ENCODE peak calls at places on chromosomes 12 and 14, in five cellular contexts. F, G, P, V and Q are unnamed samples.

GRCh38 chr14:50860478-50861086 is 11.3 kb upstream of the ABHD12B start:
- DNase-seq in F (peak; percentile 77), P (peak; percentile 95), V (peak; percentile 80), G (peak; percentile 87), Q (peak; percentile 76)

GRCh38 chr12:116674643-116675183 is 63.2 kb downstream of the SPRING1 start:
- DNase-seq in G (no peak), F (peak; percentile 64), V (no peak), P (no peak), Q (no peak)

GRCh38 chr12:57939291-57939690 is 2.1 kb upstream of the ATP23 start:
- DNase-seq in F (peak; percentile 22), G (peak; percentile 8), V (no peak), P (no peak), Q (no peak)

GRCh38 chr14:34794217-34794616 is 79.8 kb upstream of the CFL2 start:
- DNase-seq in P (no peak), V (no peak), G (peak; percentile 22), F (peak; percentile 29), Q (no peak)

GRCh38 chr14:36751116-36751515 is 89.5 kb downstream of the PAX9 start:
- DNase-seq in F (no peak), G (no peak), V (no peak), P (peak; percentile 60), Q (no peak)

GRCh38 chr12:100020370-100020769 is 35.6 kb upstream of the ANKS1B start:
- DNase-seq in G (no peak), F (peak; percentile 62), P (peak; percentile 16), V (no peak), Q (no peak)

GRCh38 chr12:52032431-52032796 is 18.8 kb upstream of the NR4A1 start:
- DNase-seq in G (peak; percentile 86), P (peak; percentile 57), V (no peak), F (peak; percentile 83), Q (no peak)

GRCh38 chr14:60956202-60956601 is 24.7 kb downstream of the TRMT5 start:
- DNase-seq in P (no peak), V (no peak), G (no peak), F (no peak), Q (no peak)

GRCh38 chr12:106901276-106901675 is 54.4 kb upstream of the TMEM263 start:
- DNase-seq in P (peak; percentile 42), V (no peak), F (peak; percentile 36), G (no peak), Q (no peak)

GRCh38 chr12:123142518-123142840 is 8.4 kb downstream of the PITPNM2 start:
- DNase-seq in G (no peak), F (no peak), V (no peak), P (no peak), Q (no peak)